ENCODE peak calls at places on chromosomes 7 and 10, in four cellular contexts. One of them, this sample, is unnamed. For H3K4me1, the result is how much of the 10 kb centered on the place peaks cover.

GRCh38 chr10:114261116-114261515 is 22.1 kb downstream of the VWA2 start:
- DNase-seq in uterus: no peak
- DNase-seq in endothelial cell of umbilical vein: no peak
- DNase-seq in ovary: no peak
- DNase-seq in this sample: no peak

GRCh38 chr10:17805921-17806577 is 3.1 kb upstream of the MRC1 start:
- DNase-seq in uterus: no peak
- DNase-seq in endothelial cell of umbilical vein: no peak
- DNase-seq in ovary: no peak
- DNase-seq in this sample: no peak

GRCh38 chr10:81866753-81867152 is 8.2 kb upstream of the NRG3 start:
- DNase-seq in uterus: no peak
- DNase-seq in ovary: no peak
- DNase-seq in endothelial cell of umbilical vein: peak
- DNase-seq in this sample: no peak

GRCh38 chr10:80187465-80188409 is 17.6 kb downstream of the ANXA11 start:
- DNase-seq in endothelial cell of umbilical vein: no peak
- DNase-seq in ovary: no peak
- DNase-seq in uterus: no peak
- DNase-seq in this sample: no peak

GRCh38 chr7:21086688-21087087 is 300.0 kb upstream of the SP8 start:
- DNase-seq in endothelial cell of umbilical vein: peak
- DNase-seq in ovary: no peak
- DNase-seq in uterus: no peak
- DNase-seq in this sample: no peak

GRCh38 chr7:117718116-117718515 is 155.1 kb downstream of the CTTNBP2 start:
- DNase-seq in uterus: no peak
- DNase-seq in ovary: no peak
- DNase-seq in endothelial cell of umbilical vein: no peak
- DNase-seq in this sample: no peak

GRCh38 chr7:102125127-102125561 is 161.5 kb upstream of the SH2B2 start:
- DNase-seq in endothelial cell of umbilical vein: peak
- DNase-seq in uterus: peak
- DNase-seq in ovary: peak
- DNase-seq in this sample: no peak

GRCh38 chr7:48108959-48109847 is 20.1 kb downstream of the UPP1 start:
- DNase-seq in ovary: no peak
- DNase-seq in endothelial cell of umbilical vein: no peak
- DNase-seq in uterus: no peak
- DNase-seq in this sample: no peak

GRCh38 chr7:1404881-1405548 is 54.3 kb downstream of the MICALL2 start:
- DNase-seq in endothelial cell of umbilical vein: no peak
- DNase-seq in ovary: no peak
- DNase-seq in uterus: no peak
- DNase-seq in this sample: no peak

GRCh38 chr7:3028071-3028766 is 15.4 kb downstream of the CARD11 start:
- DNase-seq in endothelial cell of umbilical vein: peak
- DNase-seq in ovary: no peak
- DNase-seq in uterus: no peak
- DNase-seq in this sample: peak

GRCh38 chr10:77416327-77417135 is 221.1 kb downstream of the KCNMA1 start:
- DNase-seq in endothelial cell of umbilical vein: no peak
- DNase-seq in ovary: no peak
- DNase-seq in uterus: no peak
- DNase-seq in this sample: no peak

GRCh38 chr7:559396-559705 is 39.7 kb upstream of the PDGFA start:
- DNase-seq in endothelial cell of umbilical vein: no peak
- DNase-seq in uterus: no peak
- DNase-seq in ovary: no peak
- DNase-seq in this sample: no peak

GRCh38 chr7:16025696-16026095 is 339.2 kb upstream of the MEOX2 start:
- DNase-seq in endothelial cell of umbilical vein: no peak
- DNase-seq in ovary: no peak
- DNase-seq in uterus: no peak
- DNase-seq in this sample: no peak

GRCh38 chr7:135659159-135659837 is 3.0 kb upstream of the STMP1 start:
- DNase-seq in ovary: no peak
- DNase-seq in endothelial cell of umbilical vein: peak
- DNase-seq in uterus: no peak
- DNase-seq in this sample: no peak

GRCh38 chr7:11171569-11172192 is 198.0 kb downstream of the PHF14 start:
- DNase-seq in ovary: no peak
- DNase-seq in endothelial cell of umbilical vein: no peak
- DNase-seq in uterus: no peak
- DNase-seq in this sample: no peak

GRCh38 chr10:2949221-2949947 is 118.0 kb upstream of the PFKP start:
- DNase-seq in endothelial cell of umbilical vein: no peak
- DNase-seq in uterus: no peak
- DNase-seq in ovary: no peak
- DNase-seq in this sample: no peak

GRCh38 chr7:157707983-157708720 is 371.3 kb downstream of the DNAJB6 start:
- DNase-seq in endothelial cell of umbilical vein: no peak
- DNase-seq in ovary: no peak
- DNase-seq in uterus: no peak
- DNase-seq in this sample: peak

GRCh38 chr10:78309536-78310237 is 276.0 kb downstream of the RPS24 start:
- DNase-seq in ovary: no peak
- DNase-seq in endothelial cell of umbilical vein: no peak
- DNase-seq in uterus: no peak
- DNase-seq in this sample: no peak

GRCh38 chr10:92238062-92238585 is 52.8 kb downstream of the CPEB3 start:
- DNase-seq in ovary: no peak
- DNase-seq in endothelial cell of umbilical vein: no peak
- DNase-seq in uterus: no peak
- DNase-seq in this sample: no peak

GRCh38 chr7:47537716-47538640 is 43.9 kb downstream of the TNS3 start:
- DNase-seq in ovary: no peak
- DNase-seq in endothelial cell of umbilical vein: no peak
- DNase-seq in uterus: no peak
- DNase-seq in this sample: no peak

GRCh38 chr10:11387044-11387443 is 224.4 kb downstream of the USP6NL start:
- DNase-seq in uterus: no peak
- DNase-seq in ovary: no peak
- DNase-seq in endothelial cell of umbilical vein: no peak
- DNase-seq in this sample: no peak

GRCh38 chr10:98696516-98696915 is 249.8 kb upstream of the HPS1 start:
- DNase-seq in endothelial cell of umbilical vein: no peak
- DNase-seq in ovary: no peak
- DNase-seq in uterus: no peak
- DNase-seq in this sample: no peak

GRCh38 chr7:311131-311680 is 21.2 kb downstream of the FOXL3 start:
- DNase-seq in endothelial cell of umbilical vein: no peak
- DNase-seq in ovary: no peak
- DNase-seq in uterus: no peak
- DNase-seq in this sample: no peak

GRCh38 chr7:22156205-22156604 is 200.7 kb downstream of the RAPGEF5 start:
- DNase-seq in uterus: no peak
- DNase-seq in ovary: no peak
- DNase-seq in endothelial cell of umbilical vein: peak
- DNase-seq in this sample: no peak

GRCh38 chr7:81611040-81611439 is 158.8 kb downstream of the HGF start:
- DNase-seq in uterus: no peak
- DNase-seq in endothelial cell of umbilical vein: no peak
- DNase-seq in ovary: no peak
- DNase-seq in this sample: no peak

GRCh38 chr7:111933614-111934013 is 272.6 kb downstream of the DOCK4 start:
- DNase-seq in ovary: no peak
- DNase-seq in uterus: no peak
- DNase-seq in endothelial cell of umbilical vein: no peak
- DNase-seq in this sample: no peak

GRCh38 chr10:99234067-99234738 is 1.4 kb downstream of the HPSE2 start:
- DNase-seq in ovary: peak
- DNase-seq in uterus: peak
- DNase-seq in endothelial cell of umbilical vein: peak
- DNase-seq in this sample: no peak

GRCh38 chr10:110493832-110494426 is 3.8 kb upstream of the DUSP5 start:
- DNase-seq in ovary: no peak
- DNase-seq in uterus: no peak
- DNase-seq in endothelial cell of umbilical vein: no peak
- DNase-seq in this sample: no peak

GRCh38 chr10:70804424-70804814 is 11.3 kb upstream of the SGPL1 start:
- DNase-seq in ovary: no peak
- DNase-seq in uterus: no peak
- DNase-seq in endothelial cell of umbilical vein: no peak
- DNase-seq in this sample: no peak

GRCh38 chr10:75782463-75783248 is 351.2 kb downstream of the LRMDA start:
- DNase-seq in endothelial cell of umbilical vein: no peak
- DNase-seq in ovary: no peak
- DNase-seq in uterus: no peak
- DNase-seq in this sample: no peak

GRCh38 chr10:72334832-72335393 is 19.8 kb downstream of the DNAJB12 start:
- DNase-seq in uterus: peak
- DNase-seq in ovary: peak
- DNase-seq in endothelial cell of umbilical vein: peak
- DNase-seq in this sample: peak

GRCh38 chr7:41777894-41778596 is 75.2 kb upstream of the INHBA start:
- DNase-seq in uterus: no peak
- DNase-seq in ovary: no peak
- DNase-seq in endothelial cell of umbilical vein: no peak
- DNase-seq in this sample: no peak
- TF ChIP-seq POLR2A in uterus: no peak
- TF ChIP-seq POLR2A in ovary: no peak
- TF ChIP-seq POLR2A in endothelial cell of umbilical vein: no peak
- TF ChIP-seq POLR2A in this sample: no peak

GRCh38 chr10:111872591-111872990 is 311.0 kb downstream of the GPAM start:
- DNase-seq in uterus: no peak
- DNase-seq in ovary: no peak
- DNase-seq in endothelial cell of umbilical vein: no peak
- DNase-seq in this sample: no peak

GRCh38 chr10:111871458-111871857 is 312.1 kb downstream of the GPAM start:
- DNase-seq in endothelial cell of umbilical vein: no peak
- DNase-seq in uterus: no peak
- DNase-seq in ovary: no peak
- DNase-seq in this sample: no peak

GRCh38 chr10:111875760-111876159 is 307.8 kb downstream of the GPAM start:
- DNase-seq in uterus: no peak
- DNase-seq in endothelial cell of umbilical vein: no peak
- DNase-seq in ovary: no peak
- DNase-seq in this sample: no peak

GRCh38 chr10:111874586-111874985 is 309.0 kb downstream of the GPAM start:
- DNase-seq in ovary: no peak
- DNase-seq in uterus: no peak
- DNase-seq in endothelial cell of umbilical vein: no peak
- DNase-seq in this sample: no peak

GRCh38 chr10:111873041-111873440 is 310.5 kb downstream of the GPAM start:
- DNase-seq in endothelial cell of umbilical vein: no peak
- DNase-seq in uterus: no peak
- DNase-seq in ovary: no peak
- DNase-seq in this sample: no peak
- H3K4me1 ChIP-seq in endothelial cell of umbilical vein: under half
- H3K4me1 ChIP-seq in uterus: under half
- H3K4me1 ChIP-seq in ovary: under half
- H3K4me1 ChIP-seq in this sample: under half

DNA sequence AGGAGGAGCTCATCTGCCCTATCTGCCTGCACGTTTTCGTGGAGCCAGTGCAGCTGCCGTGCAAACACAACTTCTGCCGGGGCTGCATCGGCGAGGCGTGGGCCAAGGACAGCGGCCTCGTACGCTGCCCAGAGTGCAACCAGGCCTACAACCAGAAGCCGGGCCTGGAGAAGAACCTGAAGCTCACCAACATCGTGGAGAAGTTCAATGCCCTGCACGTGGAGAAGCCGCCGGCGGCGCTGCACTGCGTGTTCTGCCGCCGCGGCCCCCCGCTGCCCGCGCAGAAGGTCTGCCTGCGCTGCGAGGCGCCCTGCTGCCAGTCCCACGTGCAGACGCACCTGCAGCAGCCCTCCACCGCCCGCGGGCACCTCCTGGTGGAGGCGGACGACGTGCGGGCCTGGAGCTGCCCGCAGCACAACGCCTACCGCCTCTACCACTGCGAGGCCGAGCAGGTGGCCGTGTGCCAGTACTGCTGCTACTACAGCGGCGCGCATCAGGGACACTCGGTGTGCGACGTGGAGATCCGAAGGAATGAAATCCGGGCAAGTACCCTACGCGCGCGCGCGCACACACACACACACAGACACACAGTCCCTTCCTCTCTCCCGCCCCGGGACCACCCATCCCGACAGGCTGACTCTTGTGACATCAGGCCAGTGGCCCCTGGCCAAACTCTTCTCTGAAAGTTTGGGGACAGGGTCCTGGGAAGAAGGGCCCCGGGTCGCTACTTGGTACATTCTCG is 538 bp downstream of the TRIM8 start:
- DNase-seq in ovary: peak
- DNase-seq in endothelial cell of umbilical vein: peak
- DNase-seq in uterus: peak
- DNase-seq in this sample: peak
- TF ChIP-seq POLR2A in ovary: no peak
- TF ChIP-seq POLR2A in endothelial cell of umbilical vein: no peak
- TF ChIP-seq POLR2A in uterus: no peak
- TF ChIP-seq POLR2A in this sample: peak

GRCh38 chr7:45710271-45711160 is 136.3 kb downstream of the ADCY1 start:
- DNase-seq in endothelial cell of umbilical vein: no peak
- DNase-seq in uterus: no peak
- DNase-seq in ovary: no peak
- DNase-seq in this sample: peak

GRCh38 chr7:45711161-45711490 is 137.0 kb downstream of the ADCY1 start:
- DNase-seq in ovary: no peak
- DNase-seq in uterus: no peak
- DNase-seq in endothelial cell of umbilical vein: no peak
- DNase-seq in this sample: no peak

GRCh38 chr7:45712057-45712689 is 138.0 kb downstream of the ADCY1 start:
- DNase-seq in uterus: no peak
- DNase-seq in endothelial cell of umbilical vein: no peak
- DNase-seq in ovary: no peak
- DNase-seq in this sample: no peak

GRCh38 chr7:45708046-45708950 is 134.1 kb downstream of the ADCY1 start:
- DNase-seq in ovary: no peak
- DNase-seq in endothelial cell of umbilical vein: no peak
- DNase-seq in uterus: no peak
- DNase-seq in this sample: no peak

DNA sequence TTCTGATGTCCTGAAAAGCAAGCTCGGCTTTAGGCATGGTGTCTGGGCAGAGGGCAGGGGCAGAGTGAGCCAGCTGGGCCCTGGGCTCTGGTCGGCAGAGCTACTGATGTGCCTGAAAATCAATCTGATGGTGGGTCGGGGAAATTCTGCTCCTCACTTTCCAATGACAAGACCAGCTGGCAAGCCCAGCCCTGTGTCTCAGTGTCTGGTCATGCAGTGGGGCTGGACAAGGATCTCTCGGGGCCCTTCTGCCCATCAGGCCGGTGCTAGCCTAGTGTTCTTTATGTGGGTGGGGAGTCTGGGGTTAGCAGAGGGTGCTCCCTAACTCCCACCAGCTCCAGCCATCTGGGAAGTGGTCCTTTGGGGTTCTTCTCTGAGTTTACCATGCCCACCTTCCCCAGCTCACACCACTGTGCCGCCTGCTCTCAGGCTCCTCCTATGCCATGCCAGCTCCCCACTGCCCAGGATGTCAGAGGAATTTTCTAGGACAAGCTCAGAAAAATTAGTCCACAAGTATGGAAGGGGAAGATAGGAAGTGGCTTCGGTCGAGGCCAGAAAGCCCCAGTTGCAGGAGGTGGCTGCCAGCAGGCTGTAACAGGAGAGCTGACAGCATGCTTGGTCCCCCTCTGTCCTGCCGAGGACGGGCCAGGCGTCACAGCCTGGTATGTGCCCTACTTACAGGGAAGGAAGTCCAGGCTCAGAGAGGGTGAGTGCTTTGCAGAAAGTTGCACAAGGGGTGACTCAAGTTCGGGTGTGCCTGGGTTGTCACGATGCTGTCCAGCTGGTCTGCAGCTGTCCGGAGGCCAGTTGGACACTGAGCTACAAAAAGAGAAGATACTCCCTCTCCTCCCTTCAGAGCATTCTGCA is 135.2 kb downstream of the ADCY1 start:
- DNase-seq in uterus: no peak
- DNase-seq in ovary: no peak
- DNase-seq in endothelial cell of umbilical vein: no peak
- DNase-seq in this sample: peak
- H3K4me1 ChIP-seq in uterus: under half
- H3K4me1 ChIP-seq in ovary: under half
- H3K4me1 ChIP-seq in endothelial cell of umbilical vein: under half
- H3K4me1 ChIP-seq in this sample: under half

This sample was measured in breast epithelium.